ENCODE peak calls at places on chromosomes 4 and X, in seven cellular contexts. One of them, this sample, is unnamed.

GRCh38 chr4:122003335-122003734 is 51.5 kb upstream of the TRPC3 start:
- DNase-seq in putamen: no peak
- DNase-seq in AG08396: no peak
- DNase-seq in NCI-H1417 treated with DMSO at 0.1 percent for 48 hours: no peak
- DNase-seq in effector memory CD8-positive, alpha-beta T cell: peak; percentile 5
- DNase-seq in NCI-H460: peak; percentile 42
- DNase-seq in central memory CD4-positive, alpha-beta T cell: peak; percentile 3
- DNase-seq in this sample: peak; percentile 34

GRCh38 chrX:67544871-67545771 is 1.3 kb downstream of the AR start:
- DNase-seq in putamen: no peak
- DNase-seq in NCI-H460: no peak
- DNase-seq in central memory CD4-positive, alpha-beta T cell: no peak
- DNase-seq in AG08396: peak; percentile 45
- DNase-seq in NCI-H1417 treated with DMSO at 0.1 percent for 48 hours: no peak
- DNase-seq in effector memory CD8-positive, alpha-beta T cell: no peak
- DNase-seq in this sample: no peak

GRCh38 chrX:131675596-131676194 is 131.8 kb downstream of the OR13H1 start:
- DNase-seq in putamen: no peak
- DNase-seq in AG08396: peak; percentile 28
- DNase-seq in NCI-H1417 treated with DMSO at 0.1 percent for 48 hours: no peak
- DNase-seq in effector memory CD8-positive, alpha-beta T cell: no peak
- DNase-seq in central memory CD4-positive, alpha-beta T cell: no peak
- DNase-seq in NCI-H460: peak; percentile 25
- DNase-seq in this sample: no peak

GRCh38 chrX:30577362-30577961 is at the start of gene TASL:
- DNase-seq in putamen: no peak
- DNase-seq in AG08396: no peak
- DNase-seq in central memory CD4-positive, alpha-beta T cell: peak; percentile 41
- DNase-seq in NCI-H460: no peak
- DNase-seq in effector memory CD8-positive, alpha-beta T cell: peak; percentile 1
- DNase-seq in NCI-H1417 treated with DMSO at 0.1 percent for 48 hours: no peak
- DNase-seq in this sample: peak; percentile 61

GRCh38 chr4:13984996-13985780 is 357.7 kb upstream of the BOD1L1 start:
- DNase-seq in putamen: no peak
- DNase-seq in NCI-H1417 treated with DMSO at 0.1 percent for 48 hours: no peak
- DNase-seq in AG08396: no peak
- DNase-seq in NCI-H460: no peak
- DNase-seq in central memory CD4-positive, alpha-beta T cell: no peak
- DNase-seq in effector memory CD8-positive, alpha-beta T cell: no peak
- DNase-seq in this sample: no peak

GRCh38 chr4:157425897-157426296 is 205.4 kb downstream of the GRIA2 start:
- DNase-seq in putamen: no peak
- DNase-seq in NCI-H1417 treated with DMSO at 0.1 percent for 48 hours: no peak
- DNase-seq in central memory CD4-positive, alpha-beta T cell: no peak
- DNase-seq in effector memory CD8-positive, alpha-beta T cell: no peak
- DNase-seq in AG08396: no peak
- DNase-seq in NCI-H460: no peak
- DNase-seq in this sample: no peak

GRCh38 chrX:9207142-9207541 is 173.2 kb upstream of the FAM9B start:
- DNase-seq in central memory CD4-positive, alpha-beta T cell: no peak
- DNase-seq in AG08396: peak; percentile 22
- DNase-seq in NCI-H460: no peak
- DNase-seq in effector memory CD8-positive, alpha-beta T cell: no peak
- DNase-seq in NCI-H1417 treated with DMSO at 0.1 percent for 48 hours: no peak
- DNase-seq in putamen: no peak
- DNase-seq in this sample: no peak

GRCh38 chr4:37706032-37706431 is 19.9 kb upstream of the RELL1 start:
- DNase-seq in AG08396: no peak
- DNase-seq in central memory CD4-positive, alpha-beta T cell: no peak
- DNase-seq in putamen: no peak
- DNase-seq in NCI-H460: no peak
- DNase-seq in effector memory CD8-positive, alpha-beta T cell: no peak
- DNase-seq in NCI-H1417 treated with DMSO at 0.1 percent for 48 hours: no peak
- DNase-seq in this sample: no peak

GRCh38 chr4:55947912-55948725 is 626 bp upstream of the CEP135 start:
- DNase-seq in NCI-H460: peak; percentile 62
- DNase-seq in NCI-H1417 treated with DMSO at 0.1 percent for 48 hours: no peak
- DNase-seq in effector memory CD8-positive, alpha-beta T cell: peak; percentile 35
- DNase-seq in AG08396: peak; percentile 69
- DNase-seq in putamen: no peak
- DNase-seq in central memory CD4-positive, alpha-beta T cell: peak; percentile 81
- DNase-seq in this sample: peak; percentile 34

GRCh38 chr4:156377036-156377700 is 423.5 kb upstream of the CTSO start:
- DNase-seq in AG08396: peak; percentile 18
- DNase-seq in NCI-H1417 treated with DMSO at 0.1 percent for 48 hours: no peak
- DNase-seq in putamen: no peak
- DNase-seq in NCI-H460: no peak
- DNase-seq in central memory CD4-positive, alpha-beta T cell: no peak
- DNase-seq in effector memory CD8-positive, alpha-beta T cell: no peak
- DNase-seq in this sample: no peak

GRCh38 chrX:49209434-49210251 is 9.7 kb upstream of the SYP start:
- DNase-seq in effector memory CD8-positive, alpha-beta T cell: no peak
- DNase-seq in putamen: peak; percentile 72
- DNase-seq in AG08396: no peak
- DNase-seq in NCI-H460: no peak
- DNase-seq in NCI-H1417 treated with DMSO at 0.1 percent for 48 hours: no peak
- DNase-seq in central memory CD4-positive, alpha-beta T cell: no peak
- DNase-seq in this sample: peak; percentile 32

GRCh38 chr4:93016350-93016749 is 712.6 kb downstream of the GRID2 start:
- DNase-seq in central memory CD4-positive, alpha-beta T cell: no peak
- DNase-seq in NCI-H1417 treated with DMSO at 0.1 percent for 48 hours: no peak
- DNase-seq in NCI-H460: no peak
- DNase-seq in putamen: no peak
- DNase-seq in effector memory CD8-positive, alpha-beta T cell: no peak
- DNase-seq in AG08396: no peak
- DNase-seq in this sample: no peak

GRCh38 chr4:7160951-7161440 is 31.3 kb upstream of the SORCS2 start:
- DNase-seq in central memory CD4-positive, alpha-beta T cell: no peak
- DNase-seq in effector memory CD8-positive, alpha-beta T cell: no peak
- DNase-seq in NCI-H1417 treated with DMSO at 0.1 percent for 48 hours: no peak
- DNase-seq in AG08396: no peak
- DNase-seq in putamen: no peak
- DNase-seq in NCI-H460: no peak
- DNase-seq in this sample: no peak

GRCh38 chrX:48761674-48762471 is at the start of gene GLOD5:
- DNase-seq in putamen: no peak
- DNase-seq in AG08396: no peak
- DNase-seq in NCI-H1417 treated with DMSO at 0.1 percent for 48 hours: peak; percentile 7
- DNase-seq in effector memory CD8-positive, alpha-beta T cell: no peak
- DNase-seq in NCI-H460: peak; percentile 39
- DNase-seq in central memory CD4-positive, alpha-beta T cell: no peak
- DNase-seq in this sample: peak; percentile 48

GRCh38 chr4:37365888-37366287 is 121.3 kb downstream of the NWD2 start:
- DNase-seq in NCI-H460: no peak
- DNase-seq in putamen: no peak
- DNase-seq in NCI-H1417 treated with DMSO at 0.1 percent for 48 hours: no peak
- DNase-seq in central memory CD4-positive, alpha-beta T cell: no peak
- DNase-seq in effector memory CD8-positive, alpha-beta T cell: no peak
- DNase-seq in AG08396: no peak
- DNase-seq in this sample: no peak

GRCh38 chr4:174714393-174715211 is 114.4 kb downstream of the GLRA3 start:
- DNase-seq in effector memory CD8-positive, alpha-beta T cell: peak; percentile 11
- DNase-seq in NCI-H1417 treated with DMSO at 0.1 percent for 48 hours: no peak
- DNase-seq in NCI-H460: peak; percentile 50
- DNase-seq in AG08396: peak; percentile 20
- DNase-seq in central memory CD4-positive, alpha-beta T cell: no peak
- DNase-seq in putamen: no peak
- DNase-seq in this sample: peak; percentile 34

GRCh38 chr4:54228064-54228527 is 997 bp upstream of the PDGFRA start:
- DNase-seq in central memory CD4-positive, alpha-beta T cell: no peak
- DNase-seq in NCI-H1417 treated with DMSO at 0.1 percent for 48 hours: no peak
- DNase-seq in NCI-H460: no peak
- DNase-seq in putamen: no peak
- DNase-seq in AG08396: peak; percentile 83
- DNase-seq in effector memory CD8-positive, alpha-beta T cell: no peak
- DNase-seq in this sample: peak; percentile 52

GRCh38 chr4:88843067-88843723 is 145.6 kb upstream of the NAP1L5 start:
- DNase-seq in AG08396: no peak
- DNase-seq in central memory CD4-positive, alpha-beta T cell: no peak
- DNase-seq in NCI-H460: no peak
- DNase-seq in NCI-H1417 treated with DMSO at 0.1 percent for 48 hours: no peak
- DNase-seq in effector memory CD8-positive, alpha-beta T cell: no peak
- DNase-seq in putamen: no peak
- DNase-seq in this sample: no peak

GRCh38 chrX:45485682-45486081 is 285.0 kb upstream of the DIPK2B start:
- DNase-seq in AG08396: no peak
- DNase-seq in NCI-H1417 treated with DMSO at 0.1 percent for 48 hours: no peak
- DNase-seq in NCI-H460: no peak
- DNase-seq in central memory CD4-positive, alpha-beta T cell: no peak
- DNase-seq in putamen: no peak
- DNase-seq in effector memory CD8-positive, alpha-beta T cell: no peak
- DNase-seq in this sample: no peak

GRCh38 chr4:94741304-94741703 is 16.5 kb upstream of the BMPR1B start:
- DNase-seq in NCI-H1417 treated with DMSO at 0.1 percent for 48 hours: no peak
- DNase-seq in putamen: no peak
- DNase-seq in AG08396: no peak
- DNase-seq in central memory CD4-positive, alpha-beta T cell: no peak
- DNase-seq in NCI-H460: no peak
- DNase-seq in effector memory CD8-positive, alpha-beta T cell: no peak
- DNase-seq in this sample: no peak

GRCh38 chr4:188971125-188971524 is 831.9 kb downstream of the TRIML1 start:
- DNase-seq in AG08396: no peak
- DNase-seq in NCI-H460: no peak
- DNase-seq in NCI-H1417 treated with DMSO at 0.1 percent for 48 hours: no peak
- DNase-seq in effector memory CD8-positive, alpha-beta T cell: no peak
- DNase-seq in central memory CD4-positive, alpha-beta T cell: no peak
- DNase-seq in putamen: no peak
- DNase-seq in this sample: no peak

GRCh38 chr4:40550900-40551546 is 78.6 kb downstream of the RBM47 start:
- DNase-seq in AG08396: no peak
- DNase-seq in central memory CD4-positive, alpha-beta T cell: peak; percentile 29
- DNase-seq in effector memory CD8-positive, alpha-beta T cell: no peak
- DNase-seq in NCI-H1417 treated with DMSO at 0.1 percent for 48 hours: no peak
- DNase-seq in putamen: no peak
- DNase-seq in NCI-H460: peak; percentile 13
- DNase-seq in this sample: peak; percentile 65

GRCh38 chr4:85953651-85954018 is 406.2 kb downstream of the MAPK10 start:
- DNase-seq in central memory CD4-positive, alpha-beta T cell: no peak
- DNase-seq in effector memory CD8-positive, alpha-beta T cell: no peak
- DNase-seq in NCI-H460: peak; percentile 22
- DNase-seq in NCI-H1417 treated with DMSO at 0.1 percent for 48 hours: no peak
- DNase-seq in AG08396: no peak
- DNase-seq in putamen: no peak
- DNase-seq in this sample: no peak

GRCh38 chr4:170038232-170038631 is 12.0 kb upstream of the MFAP3L start:
- DNase-seq in central memory CD4-positive, alpha-beta T cell: no peak
- DNase-seq in AG08396: no peak
- DNase-seq in putamen: no peak
- DNase-seq in effector memory CD8-positive, alpha-beta T cell: no peak
- DNase-seq in NCI-H460: no peak
- DNase-seq in NCI-H1417 treated with DMSO at 0.1 percent for 48 hours: no peak
- DNase-seq in this sample: no peak

GRCh38 chr4:87353592-87353991 is 30.9 kb upstream of the HSD17B13 start:
- DNase-seq in AG08396: peak; percentile 59
- DNase-seq in putamen: peak; percentile 7
- DNase-seq in effector memory CD8-positive, alpha-beta T cell: peak; percentile 32
- DNase-seq in central memory CD4-positive, alpha-beta T cell: no peak
- DNase-seq in NCI-H1417 treated with DMSO at 0.1 percent for 48 hours: no peak
- DNase-seq in NCI-H460: peak; percentile 30
- DNase-seq in this sample: peak; percentile 54

GRCh38 chr4:83075696-83076095 is 38.8 kb downstream of the PLAC8 start:
- DNase-seq in central memory CD4-positive, alpha-beta T cell: no peak
- DNase-seq in putamen: no peak
- DNase-seq in AG08396: peak; percentile 33
- DNase-seq in NCI-H1417 treated with DMSO at 0.1 percent for 48 hours: no peak
- DNase-seq in NCI-H460: no peak
- DNase-seq in effector memory CD8-positive, alpha-beta T cell: no peak
- DNase-seq in this sample: no peak

GRCh38 chrX:8755116-8755515 is 23.2 kb upstream of the ANOS1 start:
- DNase-seq in effector memory CD8-positive, alpha-beta T cell: no peak
- DNase-seq in putamen: no peak
- DNase-seq in AG08396: no peak
- DNase-seq in NCI-H1417 treated with DMSO at 0.1 percent for 48 hours: no peak
- DNase-seq in NCI-H460: no peak
- DNase-seq in central memory CD4-positive, alpha-beta T cell: no peak
- DNase-seq in this sample: no peak

GRCh38 chrX:16785247-16786138 is 773 bp upstream of the TXLNG start:
- DNase-seq in central memory CD4-positive, alpha-beta T cell: no peak
- DNase-seq in NCI-H460: no peak
- DNase-seq in putamen: no peak
- DNase-seq in effector memory CD8-positive, alpha-beta T cell: no peak
- DNase-seq in AG08396: no peak
- DNase-seq in NCI-H1417 treated with DMSO at 0.1 percent for 48 hours: no peak
- DNase-seq in this sample: peak; percentile 20

GRCh38 chr4:14308229-14308651 is 680.7 kb upstream of the BOD1L1 start:
- DNase-seq in putamen: no peak
- DNase-seq in NCI-H460: no peak
- DNase-seq in NCI-H1417 treated with DMSO at 0.1 percent for 48 hours: no peak
- DNase-seq in effector memory CD8-positive, alpha-beta T cell: no peak
- DNase-seq in central memory CD4-positive, alpha-beta T cell: no peak
- DNase-seq in AG08396: no peak
- DNase-seq in this sample: no peak

GRCh38 chrX:153065389-153065788 is 6.9 kb upstream of the PNMA6A start:
- DNase-seq in putamen: no peak
- DNase-seq in effector memory CD8-positive, alpha-beta T cell: no peak
- DNase-seq in central memory CD4-positive, alpha-beta T cell: no peak
- DNase-seq in AG08396: no peak
- DNase-seq in NCI-H460: no peak
- DNase-seq in NCI-H1417 treated with DMSO at 0.1 percent for 48 hours: no peak
- DNase-seq in this sample: no peak

GRCh38 chr4:169756971-169757574 is 671 bp downstream of the HPF1 start:
- DNase-seq in central memory CD4-positive, alpha-beta T cell: no peak
- DNase-seq in AG08396: no peak
- DNase-seq in effector memory CD8-positive, alpha-beta T cell: no peak
- DNase-seq in putamen: no peak
- DNase-seq in NCI-H460: no peak
- DNase-seq in NCI-H1417 treated with DMSO at 0.1 percent for 48 hours: no peak
- DNase-seq in this sample: no peak

GRCh38 chr4:141814499-141814898 is 178.1 kb downstream of the IL15 start:
- DNase-seq in NCI-H460: no peak
- DNase-seq in putamen: no peak
- DNase-seq in central memory CD4-positive, alpha-beta T cell: no peak
- DNase-seq in AG08396: no peak
- DNase-seq in NCI-H1417 treated with DMSO at 0.1 percent for 48 hours: no peak
- DNase-seq in effector memory CD8-positive, alpha-beta T cell: no peak
- DNase-seq in this sample: no peak

GRCh38 chrX:129108936-129109335 is 414.4 kb downstream of the SMARCA1 start:
- DNase-seq in central memory CD4-positive, alpha-beta T cell: no peak
- DNase-seq in effector memory CD8-positive, alpha-beta T cell: no peak
- DNase-seq in AG08396: no peak
- DNase-seq in NCI-H460: no peak
- DNase-seq in putamen: no peak
- DNase-seq in NCI-H1417 treated with DMSO at 0.1 percent for 48 hours: no peak
- DNase-seq in this sample: no peak

GRCh38 chrX:100864967-100865366 is 9.2 kb downstream of the NOX1 start:
- DNase-seq in effector memory CD8-positive, alpha-beta T cell: no peak
- DNase-seq in AG08396: peak; percentile 26
- DNase-seq in central memory CD4-positive, alpha-beta T cell: no peak
- DNase-seq in putamen: peak; percentile 0
- DNase-seq in NCI-H460: no peak
- DNase-seq in NCI-H1417 treated with DMSO at 0.1 percent for 48 hours: no peak
- DNase-seq in this sample: no peak

GRCh38 chr4:152010680-152011079 is 249.9 kb upstream of the GATB start:
- DNase-seq in central memory CD4-positive, alpha-beta T cell: peak; percentile 67
- DNase-seq in NCI-H1417 treated with DMSO at 0.1 percent for 48 hours: no peak
- DNase-seq in effector memory CD8-positive, alpha-beta T cell: no peak
- DNase-seq in NCI-H460: no peak
- DNase-seq in putamen: peak; percentile 48
- DNase-seq in AG08396: no peak
- DNase-seq in this sample: peak; percentile 50

GRCh38 chrX:110081740-110082139 is 78.8 kb downstream of the TMEM164 start:
- DNase-seq in putamen: no peak
- DNase-seq in central memory CD4-positive, alpha-beta T cell: no peak
- DNase-seq in NCI-H460: no peak
- DNase-seq in AG08396: no peak
- DNase-seq in effector memory CD8-positive, alpha-beta T cell: no peak
- DNase-seq in NCI-H1417 treated with DMSO at 0.1 percent for 48 hours: no peak
- DNase-seq in this sample: no peak

GRCh38 chrX:31228415-31228832 is 156.6 kb upstream of the FTHL17 start:
- DNase-seq in NCI-H1417 treated with DMSO at 0.1 percent for 48 hours: no peak
- DNase-seq in NCI-H460: no peak
- DNase-seq in putamen: peak; percentile 18
- DNase-seq in effector memory CD8-positive, alpha-beta T cell: no peak
- DNase-seq in central memory CD4-positive, alpha-beta T cell: no peak
- DNase-seq in AG08396: peak; percentile 20
- DNase-seq in this sample: no peak

GRCh38 chr4:145935253-145936141 is 3.1 kb downstream of the ZNF827 start:
- DNase-seq in NCI-H1417 treated with DMSO at 0.1 percent for 48 hours: no peak
- DNase-seq in NCI-H460: no peak
- DNase-seq in AG08396: no peak
- DNase-seq in putamen: peak; percentile 57
- DNase-seq in effector memory CD8-positive, alpha-beta T cell: no peak
- DNase-seq in central memory CD4-positive, alpha-beta T cell: no peak
- DNase-seq in this sample: peak; percentile 59